ENCODE peak calls at places on chromosomes 11 and 22, in ten cellular contexts. X is astrocyte of the cerebellum; C is anterior cingulate cortex; Y is stimulated activated naive B cell treated with anti-CD40 and anti-IgM and Interleukin-4, amounts not matched to agents 10 μg/mL and 1 μg/mL and 100 μg/mL, for 72 hours; O is fibroblast of the aortic adventitia; M is bronchial epithelial cell; T is psoas muscle; K is neural crest cell; G is activated CD4-positive, CD25-positive, alpha-beta regulatory T cell; W is K562. B is an unnamed sample.

GRCh38 chr11:9459573-9460321 is 1.1 kb upstream of the ZNF143 start:
- DNase-seq in W (peak), Y (peak), T (peak), C (no peak), M (peak), O (peak), X (peak), K (peak), G (peak), B (peak)

GRCh38 chr11:4134844-4135243 is 40.2 kb downstream of the RRM1 start:
- DNase-seq in T (no peak), Y (no peak), C (no peak), W (no peak), K (no peak), O (peak), G (no peak), M (peak), X (peak), B (peak)

GRCh38 chr11:36478700-36479329 is 31.3 kb downstream of the TRAF6 start:
- DNase-seq in X (no peak), T (no peak), K (peak), Y (no peak), C (no peak), M (peak), W (peak), G (no peak), O (peak), B (peak)

GRCh38 chr11:32809313-32809712 is 14.9 kb upstream of the CCDC73 start:
- DNase-seq in Y (peak), C (no peak), T (peak), W (peak), O (peak), K (peak), M (peak), G (peak), X (peak), B (peak)

GRCh38 chr22:19942071-19942885 is 660 bp upstream of the TXNRD2 start:
- DNase-seq in G (no peak), W (peak), K (no peak), X (peak), Y (peak), O (peak), M (no peak), T (no peak), C (no peak), B (peak)

GRCh38 chr11:88447285-88447684 is 109.7 kb upstream of the CTSC start:
- DNase-seq in Y (no peak), W (no peak), K (no peak), O (no peak), M (no peak), T (no peak), C (no peak), X (no peak), G (no peak), B (no peak)

GRCh38 chr22:44441401-44442185 is 56.4 kb downstream of the RTL6 start:
- DNase-seq in M (no peak), W (no peak), X (no peak), O (no peak), Y (no peak), G (no peak), K (no peak), T (no peak), C (no peak), B (no peak)

GRCh38 chr11:102630598-102631448 is 5.7 kb upstream of the MMP20 start:
- DNase-seq in W (no peak), T (no peak), M (no peak), K (no peak), X (no peak), G (no peak), O (no peak), C (no peak), Y (no peak), B (no peak)

GRCh38 chr11:45662665-45663485 is 2.5 kb downstream of the CHST1 start:
- DNase-seq in K (no peak), G (no peak), O (peak), Y (no peak), M (peak), X (peak), T (no peak), C (no peak), W (peak), B (peak)

GRCh38 chr11:104663190-104664140 is 234.8 kb downstream of the CASP12 start:
- DNase-seq in G (no peak), O (no peak), W (no peak), X (no peak), Y (no peak), M (peak), C (no peak), K (no peak), T (no peak), B (peak)

GRCh38 chr11:1131033-1131911 is 26.5 kb upstream of the MUC5AC start:
- DNase-seq in M (no peak), X (no peak), Y (no peak), G (no peak), W (no peak), K (no peak), T (no peak), C (no peak), O (no peak), B (no peak)

GRCh38 chr22:19884161-19884953 is 29.7 kb upstream of the GNB1L start:
- DNase-seq in M (no peak), C (no peak), X (no peak), W (no peak), Y (no peak), G (no peak), O (no peak), T (no peak), K (no peak), B (no peak)

GRCh38 chr22:23503736-23504440 is 76.2 kb downstream of the IGLL1 start:
- DNase-seq in T (no peak), W (no peak), Y (no peak), K (no peak), C (no peak), G (no peak), X (no peak), O (no peak), M (no peak), B (no peak)

GRCh38 chr11:118998822-118999221 is 884 bp downstream of the CENATAC start:
- DNase-seq in C (no peak), O (peak), X (peak), G (no peak), Y (no peak), K (no peak), T (no peak), M (peak), W (peak), B (peak)

GRCh38 chr11:2300936-2301630 is 635 bp downstream of the C11orf21 start:
- DNase-seq in G (no peak), K (no peak), O (no peak), T (no peak), C (no peak), Y (no peak), M (no peak), W (no peak), X (no peak), B (no peak)

GRCh38 chr11:119335091-119335654 is 846 bp downstream of the RNF26 start:
- DNase-seq in G (no peak), O (no peak), C (no peak), M (no peak), Y (no peak), K (no peak), X (no peak), W (no peak), T (no peak), B (no peak)

GRCh38 chr11:86669424-86669823 is 3.0 kb downstream of the ME3 start:
- DNase-seq in W (no peak), K (no peak), M (no peak), T (no peak), O (no peak), X (no peak), Y (no peak), G (no peak), C (no peak), B (peak)

GRCh38 chr11:66443602-66444001 is 5.0 kb upstream of the MRPL11 start:
- DNase-seq in T (no peak), G (no peak), M (peak), X (no peak), Y (no peak), O (peak), C (no peak), W (no peak), K (no peak), B (peak)

GRCh38 chr11:17979770-17980371 is 33.0 kb downstream of the SERGEF start:
- DNase-seq in K (peak), W (peak), O (peak), G (peak), M (peak), Y (peak), C (no peak), X (no peak), T (no peak), B (peak)

GRCh38 chr22:36036167-36036624 is 7.6 kb upstream of the RBFOX2 start:
- DNase-seq in T (no peak), K (no peak), W (no peak), C (no peak), G (no peak), O (no peak), Y (no peak), X (no peak), M (no peak), B (no peak)

GRCh38 chr22:38040953-38041759 is 16.0 kb upstream of the PICK1 start:
- DNase-seq in Y (no peak), M (no peak), O (no peak), X (no peak), T (no peak), C (no peak), K (no peak), W (no peak), G (no peak), B (peak)

GRCh38 chr11:10727259-10727851 is 23.7 kb upstream of the CTR9 start:
- DNase-seq in C (no peak), M (no peak), Y (no peak), T (no peak), O (no peak), X (no peak), K (no peak), W (no peak), G (no peak), B (no peak)